ENCODE peak calls at places on chromosomes 3 and 15, in six cellular contexts. One of them, this sample, is unnamed.

GRCh38 chr15:76274821-76275220 is 36.4 kb downstream of the ETFA start:
- DNase-seq in NCI-H2081: no peak
- DNase-seq in endothelial cell of umbilical vein: no peak
- DNase-seq in AG10803: no peak
- DNase-seq in activated T-cell treated with anti-CD3 and anti-CD28 coated beads for 48 hours: no peak
- DNase-seq in cardiac fibroblast: no peak
- DNase-seq in this sample: no peak

GRCh38 chr15:101029971-101030661 is 111.0 kb downstream of the LRRK1 start:
- DNase-seq in cardiac fibroblast: no peak
- DNase-seq in endothelial cell of umbilical vein: no peak
- DNase-seq in AG10803: no peak
- DNase-seq in NCI-H2081: no peak
- DNase-seq in activated T-cell treated with anti-CD3 and anti-CD28 coated beads for 48 hours: no peak
- DNase-seq in this sample: no peak

GRCh38 chr15:81880314-81880713 is 165.5 kb downstream of the MEX3B start:
- DNase-seq in activated T-cell treated with anti-CD3 and anti-CD28 coated beads for 48 hours: no peak
- DNase-seq in endothelial cell of umbilical vein: no peak
- DNase-seq in NCI-H2081: no peak
- DNase-seq in AG10803: no peak
- DNase-seq in cardiac fibroblast: no peak
- DNase-seq in this sample: no peak

GRCh38 chr3:106836906-106837305 is 540.3 kb upstream of the CCDC54 start:
- DNase-seq in NCI-H2081: no peak
- DNase-seq in cardiac fibroblast: no peak
- DNase-seq in endothelial cell of umbilical vein: no peak
- DNase-seq in activated T-cell treated with anti-CD3 and anti-CD28 coated beads for 48 hours: no peak
- DNase-seq in AG10803: no peak
- DNase-seq in this sample: no peak

GRCh38 chr15:47411733-47412530 is 305.4 kb upstream of the SEMA6D start:
- DNase-seq in cardiac fibroblast: no peak
- DNase-seq in endothelial cell of umbilical vein: peak; percentile 73
- DNase-seq in AG10803: no peak
- DNase-seq in activated T-cell treated with anti-CD3 and anti-CD28 coated beads for 48 hours: no peak
- DNase-seq in NCI-H2081: peak; percentile 80
- DNase-seq in this sample: no peak

GRCh38 chr3:177835008-177835407 is 637.7 kb upstream of the TBL1XR1 start:
- DNase-seq in activated T-cell treated with anti-CD3 and anti-CD28 coated beads for 48 hours: no peak
- DNase-seq in endothelial cell of umbilical vein: peak; percentile 88
- DNase-seq in cardiac fibroblast: peak; percentile 91
- DNase-seq in NCI-H2081: peak; percentile 92
- DNase-seq in AG10803: peak; percentile 97
- DNase-seq in this sample: no peak

GRCh38 chr3:49359623-49360022 is 1.5 kb upstream of the GPX1 start:
- DNase-seq in cardiac fibroblast: no peak
- DNase-seq in activated T-cell treated with anti-CD3 and anti-CD28 coated beads for 48 hours: no peak
- DNase-seq in endothelial cell of umbilical vein: peak; percentile 34
- DNase-seq in NCI-H2081: no peak
- DNase-seq in AG10803: no peak
- DNase-seq in this sample: no peak

GRCh38 chr3:16570113-16570512 is 35.1 kb downstream of the DAZL start:
- DNase-seq in NCI-H2081: peak; percentile 54
- DNase-seq in activated T-cell treated with anti-CD3 and anti-CD28 coated beads for 48 hours: no peak
- DNase-seq in endothelial cell of umbilical vein: no peak
- DNase-seq in cardiac fibroblast: no peak
- DNase-seq in AG10803: no peak
- DNase-seq in this sample: no peak

GRCh38 chr3:37028329-37028728 is 35.0 kb downstream of the MLH1 start:
- DNase-seq in cardiac fibroblast: no peak
- DNase-seq in AG10803: no peak
- DNase-seq in activated T-cell treated with anti-CD3 and anti-CD28 coated beads for 48 hours: no peak
- DNase-seq in NCI-H2081: no peak
- DNase-seq in endothelial cell of umbilical vein: peak; percentile 18
- DNase-seq in this sample: no peak

GRCh38 chr3:179148446-179149238 is 485 bp downstream of the PIK3CA start:
- DNase-seq in endothelial cell of umbilical vein: peak; percentile 71
- DNase-seq in activated T-cell treated with anti-CD3 and anti-CD28 coated beads for 48 hours: peak; percentile 35
- DNase-seq in AG10803: peak; percentile 44
- DNase-seq in NCI-H2081: peak; percentile 81
- DNase-seq in cardiac fibroblast: peak; percentile 51
- DNase-seq in this sample: no peak

GRCh38 chr15:76335851-76336253 is 721 bp upstream of the ISL2 start:
- DNase-seq in NCI-H2081: no peak
- DNase-seq in endothelial cell of umbilical vein: no peak
- DNase-seq in AG10803: no peak
- DNase-seq in cardiac fibroblast: peak; percentile 13
- DNase-seq in activated T-cell treated with anti-CD3 and anti-CD28 coated beads for 48 hours: no peak
- DNase-seq in this sample: no peak

GRCh38 chr3:39019299-39019698 is 32.4 kb downstream of the SCN11A start:
- DNase-seq in endothelial cell of umbilical vein: no peak
- DNase-seq in cardiac fibroblast: no peak
- DNase-seq in NCI-H2081: no peak
- DNase-seq in AG10803: no peak
- DNase-seq in activated T-cell treated with anti-CD3 and anti-CD28 coated beads for 48 hours: no peak
- DNase-seq in this sample: no peak

GRCh38 chr3:156474560-156475389 is 80.1 kb downstream of the SSR3 start:
- DNase-seq in NCI-H2081: peak; percentile 16
- DNase-seq in cardiac fibroblast: no peak
- DNase-seq in endothelial cell of umbilical vein: no peak
- DNase-seq in AG10803: peak; percentile 13
- DNase-seq in activated T-cell treated with anti-CD3 and anti-CD28 coated beads for 48 hours: no peak
- DNase-seq in this sample: no peak

GRCh38 chr3:51799879-51800757 is 21.1 kb upstream of the IQCF6 start:
- DNase-seq in activated T-cell treated with anti-CD3 and anti-CD28 coated beads for 48 hours: no peak
- DNase-seq in NCI-H2081: peak; percentile 25
- DNase-seq in AG10803: peak; percentile 85
- DNase-seq in endothelial cell of umbilical vein: peak; percentile 74
- DNase-seq in cardiac fibroblast: peak; percentile 87
- DNase-seq in this sample: no peak

GRCh38 chr3:47266709-47267489 is 15.7 kb downstream of the KIF9 start:
- DNase-seq in AG10803: peak; percentile 93
- DNase-seq in activated T-cell treated with anti-CD3 and anti-CD28 coated beads for 48 hours: no peak
- DNase-seq in endothelial cell of umbilical vein: peak; percentile 87
- DNase-seq in NCI-H2081: no peak
- DNase-seq in cardiac fibroblast: peak; percentile 96
- DNase-seq in this sample: no peak

GRCh38 chr15:47586653-47587224 is 130.6 kb upstream of the SEMA6D start:
- DNase-seq in NCI-H2081: peak; percentile 86
- DNase-seq in endothelial cell of umbilical vein: no peak
- DNase-seq in activated T-cell treated with anti-CD3 and anti-CD28 coated beads for 48 hours: no peak
- DNase-seq in AG10803: peak; percentile 1
- DNase-seq in cardiac fibroblast: peak; percentile 91
- DNase-seq in this sample: no peak

GRCh38 chr15:86863226-86863915 is 783.7 kb downstream of the AGBL1 start:
- DNase-seq in activated T-cell treated with anti-CD3 and anti-CD28 coated beads for 48 hours: no peak
- DNase-seq in AG10803: peak; percentile 48
- DNase-seq in NCI-H2081: no peak
- DNase-seq in cardiac fibroblast: peak; percentile 92
- DNase-seq in endothelial cell of umbilical vein: no peak
- DNase-seq in this sample: no peak

GRCh38 chr3:9169951-9170850 is 79.2 kb downstream of the SRGAP3 start:
- DNase-seq in AG10803: no peak
- DNase-seq in cardiac fibroblast: no peak
- DNase-seq in activated T-cell treated with anti-CD3 and anti-CD28 coated beads for 48 hours: no peak
- DNase-seq in endothelial cell of umbilical vein: no peak
- DNase-seq in NCI-H2081: no peak
- DNase-seq in this sample: no peak

This sample was measured in iPS DF 6.9.